ENCODE peak calls at places on chromosomes 11 and 22, in nine cellular contexts. T, M, D, X, P, Z, O, A and W are unnamed samples.

GRCh38 chr11:7577883-7578242 is 64.1 kb downstream of the PPFIBP2 start:
- DNase-seq in T (no peak), M (no peak), D (peak), X (no peak), P (no peak), Z (peak), O (no peak), A (no peak), W (peak)

GRCh38 chr22:18021431-18021830 is 2.9 kb downstream of the MICAL3 start:
- DNase-seq in T (no peak), M (no peak), D (no peak), X (no peak), P (no peak), Z (no peak), O (no peak), A (no peak), W (no peak)

GRCh38 chr11:107276057-107276456 is 181.6 kb downstream of the CWF19L2 start:
- DNase-seq in T (no peak), M (no peak), D (peak), X (no peak), P (no peak), Z (no peak), O (no peak), A (no peak), W (no peak)

GRCh38 chr22:31082606-31083376 is 1.7 kb downstream of the SMTN start:
- DNase-seq in T (no peak), M (peak), D (peak), X (peak), P (peak), Z (peak), O (peak), A (peak), W (peak)

GRCh38 chr11:76750746-76751145 is 32.4 kb upstream of the TSKU start:
- DNase-seq in T (no peak), M (no peak), D (no peak), X (no peak), P (no peak), Z (no peak), O (no peak), A (no peak), W (no peak)

GRCh38 chr11:109697140-109697843 is 275.3 kb downstream of the C11orf87 start:
- DNase-seq in T (peak), M (no peak), D (peak), X (peak), P (peak), Z (peak), O (no peak), A (peak), W (no peak)

GRCh38 chr11:70913715-70914231 is 338.6 kb downstream of the SHANK2 start:
- DNase-seq in T (no peak), M (no peak), D (no peak), X (no peak), P (no peak), Z (no peak), O (peak), A (no peak), W (no peak)

GRCh38 chr22:37635157-37635556 is 4.3 kb upstream of the SH3BP1 start:
- DNase-seq in T (no peak), M (no peak), D (no peak), X (no peak), P (no peak), Z (no peak), O (no peak), A (no peak), W (no peak)

GRCh38 chr11:130815921-130816320 is 100.4 kb downstream of the SNX19 start:
- DNase-seq in T (no peak), M (no peak), D (no peak), X (no peak), P (no peak), Z (no peak), O (no peak), A (no peak), W (no peak)

GRCh38 chr11:102806296-102806695 is 8.3 kb upstream of the MMP1 start:
- DNase-seq in T (no peak), M (no peak), D (peak), X (no peak), P (no peak), Z (peak), O (no peak), A (no peak), W (no peak)

GRCh38 chr22:42261266-42261665 is 9.2 kb downstream of the TCF20 start:
- DNase-seq in T (no peak), M (no peak), D (peak), X (no peak), P (no peak), Z (peak), O (no peak), A (no peak), W (no peak)

GRCh38 chr11:96396637-96397036 is 6.8 kb downstream of the JRKL start:
- DNase-seq in T (no peak), M (no peak), D (no peak), X (no peak), P (no peak), Z (no peak), O (no peak), A (no peak), W (no peak)

GRCh38 chr11:96393753-96394348 is 4.0 kb downstream of the JRKL start:
- DNase-seq in T (peak), M (no peak), D (peak), X (no peak), P (no peak), Z (peak), O (no peak), A (peak), W (peak)

GRCh38 chr11:96394773-96395172 is 5.0 kb downstream of the JRKL start:
- DNase-seq in T (no peak), M (no peak), D (no peak), X (no peak), P (no peak), Z (no peak), O (no peak), A (no peak), W (no peak)

GRCh38 chr11:96397863-96398262 is 8.1 kb downstream of the JRKL start:
- DNase-seq in T (no peak), M (no peak), D (no peak), X (no peak), P (no peak), Z (no peak), O (no peak), A (no peak), W (no peak)
- TF ChIP-seq CTCF in T (no peak), M (no peak), D (no peak), X (no peak), P (no peak), Z (no peak), O (no peak), A (no peak), W (no peak)

DNA sequence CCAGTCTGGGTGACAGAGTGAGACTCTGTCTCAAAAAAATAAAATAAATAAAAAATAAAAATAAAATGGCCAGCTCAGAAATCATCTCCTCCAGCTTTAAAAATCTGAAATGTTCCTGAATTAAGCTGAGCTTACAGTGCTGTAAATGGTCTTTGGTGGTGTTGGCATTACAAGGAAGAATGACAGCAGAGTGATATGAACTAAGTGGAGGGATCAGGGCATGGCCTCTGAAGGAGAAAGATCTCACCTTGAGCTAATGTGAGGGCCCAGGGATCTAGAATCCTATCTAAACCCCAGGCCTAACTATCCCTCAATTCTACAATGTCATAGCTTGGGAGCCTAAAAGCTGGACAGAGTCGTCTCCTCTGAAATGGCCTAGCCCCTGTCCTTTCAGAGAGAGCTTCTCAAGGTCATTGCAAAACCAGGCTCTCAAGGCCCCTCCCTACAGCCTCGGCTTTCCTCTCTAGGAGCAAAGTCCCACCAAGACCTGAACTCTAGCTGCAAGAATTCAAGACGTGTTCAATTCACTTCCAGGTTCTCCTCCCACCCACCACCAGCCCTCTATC is 345.4 kb downstream of the BUD13 start:
- DNase-seq in T (no peak), M (no peak), D (no peak), X (no peak), P (no peak), Z (no peak), O (no peak), A (no peak), W (no peak)
- H3K4me3 ChIP-seq in T (no peak), M (no peak), D (no peak), X (no peak), P (no peak), Z (no peak), O (no peak), A (no peak), W (no peak)

GRCh38 chr11:236774-237767 is at the start of gene PSMD13:
- DNase-seq in T (peak), M (peak), D (peak), X (peak), P (peak), Z (peak), O (peak), A (peak), W (peak)

GRCh38 chr11:240315-240714 is 3.5 kb downstream of the PSMD13 start:
- DNase-seq in T (no peak), M (no peak), D (no peak), X (no peak), P (no peak), Z (no peak), O (no peak), A (no peak), W (no peak)

GRCh38 chr11:232783-233565 is 3.2 kb downstream of the SIRT3 start:
- DNase-seq in T (no peak), M (no peak), D (no peak), X (no peak), P (no peak), Z (no peak), O (no peak), A (no peak), W (no peak)

GRCh38 chr11:235180-235997 is 753 bp downstream of the SIRT3 start:
- DNase-seq in T (no peak), M (no peak), D (peak), X (no peak), P (no peak), Z (no peak), O (no peak), A (peak), W (no peak)

DNA sequence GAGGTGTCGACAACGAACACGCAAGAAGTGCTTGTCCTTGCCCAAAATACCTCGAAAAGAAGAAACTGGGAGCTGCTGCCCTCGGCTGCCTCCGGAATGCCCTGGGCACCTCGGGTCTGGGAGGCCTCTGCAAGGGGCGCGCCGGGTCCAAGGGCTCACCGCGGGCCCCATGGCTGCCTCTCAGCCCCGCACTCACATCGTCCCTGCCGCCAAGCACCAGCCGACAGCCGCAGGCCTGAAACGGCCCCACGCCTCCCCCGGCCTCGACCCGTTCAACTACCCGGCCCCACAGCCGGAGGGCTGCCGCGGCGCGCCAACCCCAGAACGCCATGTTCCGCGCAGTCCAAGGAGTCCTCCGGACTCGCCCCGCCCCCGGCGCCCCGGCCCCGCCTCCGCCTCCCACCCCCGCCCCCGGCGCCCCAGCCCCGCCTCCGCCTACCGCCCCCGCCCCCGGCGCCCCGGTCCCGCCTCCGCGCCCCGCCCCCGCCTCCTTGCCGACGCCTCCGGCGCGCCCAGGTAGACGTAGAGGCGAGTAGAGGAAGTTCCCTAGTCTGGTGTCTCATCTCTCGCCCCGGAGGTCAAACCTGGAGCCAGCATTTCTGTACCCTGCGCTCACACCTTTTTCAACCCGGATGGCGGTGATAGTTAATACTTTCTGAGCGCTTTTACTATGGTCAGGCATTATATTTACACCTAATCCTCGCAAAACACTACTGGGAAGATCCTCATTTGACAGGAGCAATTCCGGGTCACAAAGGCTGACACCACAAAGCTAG is at the start of gene SIRT3:
- DNase-seq in T (peak), M (peak), D (peak), X (peak), P (peak), Z (peak), O (peak), A (peak), W (peak)
- TF ChIP-seq CTCF in T (peak), M (peak), D (no peak), X (peak), P (no peak), Z (peak), O (peak), A (no peak), W (no peak)

DNA sequence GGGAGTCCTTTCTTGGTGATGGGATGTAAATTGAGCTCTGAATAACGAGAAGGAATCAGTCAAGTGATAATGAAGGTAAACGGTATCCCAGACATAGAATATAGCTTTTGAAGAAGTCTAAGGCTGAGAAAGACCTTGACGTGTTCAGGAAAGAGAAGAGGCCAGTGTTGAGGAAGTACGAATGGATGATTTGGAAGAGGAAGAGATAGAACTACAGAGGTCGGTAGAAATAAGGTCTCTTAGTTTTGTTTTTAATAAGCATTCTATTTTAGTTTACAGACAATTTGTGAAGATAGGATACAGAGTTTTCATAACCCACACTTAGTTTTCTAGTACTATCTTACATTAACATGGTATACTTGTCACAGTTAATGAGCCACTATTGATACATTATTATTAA is 1598.1 kb downstream of the FAM181B start:
- DNase-seq in T (no peak), M (no peak), D (no peak), X (no peak), P (no peak), Z (no peak), O (no peak), A (peak), W (no peak)
- H3K4me3 ChIP-seq in T (no peak), M (no peak), D (no peak), X (no peak), P (no peak), Z (no peak), O (no peak), A (no peak), W (no peak)

GRCh38 chr22:28154856-28155255 is 235.8 kb upstream of the PITPNB start:
- DNase-seq in T (no peak), M (no peak), D (no peak), X (no peak), P (no peak), Z (peak), O (no peak), A (no peak), W (no peak)
- TF ChIP-seq CTCF in T (no peak), M (no peak), D (no peak), X (no peak), P (no peak), Z (no peak), O (no peak), A (no peak), W (no peak)

GRCh38 chr11:14448229-14448628 is 51.4 kb downstream of the COPB1 start:
- DNase-seq in T (no peak), M (no peak), D (no peak), X (no peak), P (no peak), Z (no peak), O (no peak), A (no peak), W (no peak)
- H3K4me3 ChIP-seq in T (no peak), M (no peak), D (no peak), X (no peak), P (no peak), Z (no peak), O (no peak), A (no peak), W (no peak)

GRCh38 chr22:19579113-19579811 is 55.1 kb upstream of the CLDN5 start:
- DNase-seq in T (no peak), M (no peak), D (no peak), X (no peak), P (no peak), Z (no peak), O (no peak), A (no peak), W (no peak)
- TF ChIP-seq CTCF in T (no peak), M (no peak), D (no peak), X (no peak), P (no peak), Z (no peak), O (no peak), A (no peak), W (no peak)